ENCODE peak calls at places on chromosomes 16 and 17, in ten cellular contexts. P is central memory CD4-positive, alpha-beta T cell; Y is activated T-cell treated with anti-CD3 and anti-CD28 coated beads for 24 hours; J is NCI-H2081; Z is A172; K is hepatocyte; N is T-cell; T is stimulated activated CD4-positive, alpha-beta T cell treated with anti-CD3 and anti-CD28 coated beads, TNF-alpha, amount 100 ng/mL, for 1 hour; A is fibroblast of lung; F is RCC 7860. G is an unnamed sample.
A peak's percentile ranks its signal among the peaks of the same experiment; 100 is the strongest.

GRCh38 chr16:27791404-27791719 is 241.4 kb downstream of the KATNIP start:
- DNase-seq in Z (no peak), A (no peak), Y (no peak), F (no peak), N (no peak), T (no peak), K (no peak), J (no peak), P (no peak), G (no peak)

GRCh38 chr16:89051521-89052166 is 42.0 kb upstream of the ACSF3 start:
- DNase-seq in P (no peak), F (no peak), J (no peak), Y (no peak), A (no peak), Z (no peak), K (no peak), T (no peak), N (no peak), G (no peak)

GRCh38 chr16:14509055-14509454 is 121.0 kb downstream of the PARN start:
- DNase-seq in T (no peak), F (peak; percentile 65), Y (no peak), A (peak; percentile 85), Z (peak; percentile 84), N (no peak), P (no peak), J (no peak), K (no peak), G (no peak)

GRCh38 chr16:53504161-53504663 is 1.2 kb upstream of the AKTIP start:
- DNase-seq in J (no peak), Z (peak; percentile 29), Y (no peak), N (no peak), K (peak; percentile 41), P (peak; percentile 22), T (no peak), A (peak; percentile 71), F (peak; percentile 73), G (no peak)

GRCh38 chr17:64149196-64149595 is 19.3 kb upstream of the ERN1 start:
- DNase-seq in N (no peak), A (no peak), J (no peak), F (no peak), P (no peak), Y (no peak), K (no peak), T (no peak), Z (no peak), G (no peak)

GRCh38 chr17:82528484-82529265 is 9.1 kb downstream of the FOXK2 start:
- DNase-seq in Z (peak; percentile 82), Y (no peak), N (no peak), P (no peak), T (no peak), F (peak; percentile 87), K (peak; percentile 42), J (peak; percentile 57), A (peak; percentile 32), G (no peak)

GRCh38 chr17:52170963-52171572 is 12.6 kb upstream of the CA10 start:
- DNase-seq in K (peak; percentile 58), N (no peak), F (no peak), P (no peak), Z (no peak), A (no peak), Y (no peak), T (no peak), J (peak; percentile 54), G (no peak)

GRCh38 chr17:11293480-11293879 is 52.5 kb downstream of the SHISA6 start:
- DNase-seq in T (no peak), N (no peak), A (no peak), Z (no peak), J (no peak), Y (no peak), K (no peak), F (no peak), P (no peak), G (no peak)

GRCh38 chr17:21213491-21214014 is 408 bp downstream of the TMEM11 start:
- DNase-seq in Y (no peak), Z (no peak), A (no peak), P (no peak), N (no peak), F (no peak), T (no peak), J (no peak), K (peak; percentile 75), G (no peak)

GRCh38 chr17:72378414-72379395 is 257.9 kb downstream of the SOX9 start:
- DNase-seq in Z (no peak), Y (no peak), P (no peak), N (no peak), F (no peak), A (no peak), T (no peak), J (peak; percentile 93), K (no peak), G (no peak)

GRCh38 chr17:78103311-78103710 is 25.2 kb downstream of the TMC6 start:
- DNase-seq in Y (no peak), F (no peak), J (no peak), A (no peak), Z (no peak), N (no peak), T (no peak), P (no peak), K (no peak), G (no peak)

GRCh38 chr17:57311281-57312216 is 55.2 kb downstream of the MSI2 start:
- DNase-seq in F (no peak), J (no peak), K (no peak), T (no peak), Z (no peak), N (no peak), Y (no peak), P (no peak), A (no peak), G (no peak)

GRCh38 chr17:64655704-64656103 is 6.4 kb downstream of the SMURF2 start:
- DNase-seq in Y (no peak), N (no peak), P (no peak), Z (no peak), K (no peak), T (no peak), A (no peak), F (no peak), J (no peak), G (no peak)

GRCh38 chr17:72287586-72287985 is 166.8 kb downstream of the SOX9 start:
- DNase-seq in T (no peak), P (no peak), A (no peak), Y (no peak), K (no peak), J (peak; percentile 64), N (no peak), Z (no peak), F (no peak), G (no peak)

GRCh38 chr17:47225436-47225858 is 16.3 kb downstream of the MYL4 start:
- DNase-seq in T (no peak), N (no peak), K (no peak), Z (peak; percentile 89), Y (no peak), P (no peak), J (no peak), F (peak; percentile 83), A (peak; percentile 89), G (no peak)

GRCh38 chr17:81491193-81491592 is 21.4 kb downstream of the ACTG1 start:
- DNase-seq in Y (no peak), K (peak; percentile 73), A (no peak), P (no peak), F (no peak), J (no peak), N (no peak), Z (no peak), T (no peak), G (no peak)

GRCh38 chr16:3468501-3468900 is 25.0 kb downstream of the NAA60 start:
- DNase-seq in F (no peak), Z (no peak), Y (no peak), K (no peak), T (no peak), A (no peak), N (no peak), J (no peak), P (no peak), G (no peak)

GRCh38 chr17:82835766-82836512 is 3.9 kb downstream of the ZNF750 start:
- DNase-seq in P (no peak), Y (no peak), J (no peak), T (no peak), K (no peak), A (no peak), N (no peak), F (no peak), Z (no peak), G (no peak)

GRCh38 chr17:2897605-2898004 is 101.4 kb downstream of the RAP1GAP2 start:
- DNase-seq in Y (no peak), F (no peak), P (no peak), T (no peak), Z (no peak), K (no peak), N (no peak), J (no peak), A (no peak), G (no peak)

GRCh38 chr17:30176845-30177244 is 58.7 kb downstream of the SLC6A4 start:
- DNase-seq in Z (no peak), Y (no peak), P (no peak), A (no peak), K (no peak), J (no peak), T (no peak), F (no peak), N (no peak), G (no peak)

GRCh38 chr17:73028311-73028755 is 64.2 kb downstream of the SLC39A11 start:
- DNase-seq in J (no peak), P (no peak), T (no peak), Y (no peak), A (peak; percentile 17), N (no peak), K (peak; percentile 36), Z (no peak), F (no peak), G (no peak)

GRCh38 chr17:82052638-82053059 is 951 bp downstream of the GPS1 start:
- DNase-seq in A (no peak), P (no peak), Y (no peak), T (no peak), N (no peak), Z (no peak), J (no peak), K (no peak), F (no peak), G (no peak)

GRCh38 chr17:17264430-17264829 is 16.6 kb downstream of the COPS3 start:
- DNase-seq in P (no peak), J (no peak), Y (no peak), N (no peak), F (no peak), T (no peak), A (no peak), Z (no peak), K (no peak), G (no peak)

GRCh38 chr16:50372611-50373344 is 4.0 kb upstream of the BRD7 start:
- DNase-seq in F (peak; percentile 49), J (no peak), Z (peak; percentile 57), N (no peak), K (peak; percentile 34), Y (no peak), T (no peak), A (no peak), P (no peak), G (no peak)

GRCh38 chr16:4420703-4421102 is 4.3 kb upstream of the CORO7 start:
- DNase-seq in N (no peak), Y (no peak), K (no peak), T (no peak), J (no peak), P (no peak), A (no peak), Z (no peak), F (no peak), G (no peak)

GRCh38 chr17:79391808-79392233 is 219.0 kb downstream of the RBFOX3 start:
- DNase-seq in A (peak; percentile 38), K (peak; percentile 86), P (peak; percentile 45), T (peak; percentile 8), J (peak; percentile 47), F (peak; percentile 35), N (peak; percentile 33), Y (peak; percentile 58), Z (peak; percentile 65), G (peak; percentile 31)

GRCh38 chr17:34547453-34548063 is 31.8 kb upstream of the TMEM132E start:
- DNase-seq in J (no peak), T (no peak), Y (no peak), K (no peak), Z (no peak), A (no peak), F (no peak), N (no peak), P (no peak), G (no peak)

GRCh38 chr17:59829217-59830006 is 63.3 kb downstream of the TUBD1 start:
- DNase-seq in Z (peak; percentile 100), J (peak; percentile 94), N (no peak), A (peak; percentile 100), Y (no peak), T (no peak), P (peak; percentile 45), F (peak; percentile 100), K (peak; percentile 87), G (no peak)